ENCODE peak calls at places on chromosomes 16 and 17, in eight cellular contexts. D is substantia nigra; R is head of caudate nucleus; V is NCI-H526; I is SW480; G is HFFc6; C is stimulated activated naive CD4-positive, alpha-beta T cell; X is CD8-positive, alpha-beta memory T cell. S is an unnamed sample.
A peak's percentile ranks its signal among the peaks of the same experiment; 100 is the strongest.

GRCh38 chr16:83923581-83924365 is 24.9 kb downstream of the MLYCD start:
- DNase-seq in D (no peak), R (no peak), V (no peak), I (no peak), G (no peak), C (no peak), X (no peak), S (no peak)

GRCh38 chr16:21989141-21989540 is 11.8 kb downstream of the PDZD9 start:
- DNase-seq in D (no peak), R (no peak), V (no peak), I (no peak), G (peak; percentile 28), C (no peak), X (no peak), S (no peak)

GRCh38 chr17:50101346-50102163 is 6.4 kb downstream of the PDK2 start:
- DNase-seq in D (no peak), R (peak; percentile 56), V (no peak), I (peak; percentile 66), G (peak; percentile 28), C (no peak), X (no peak), S (no peak)

GRCh38 chr16:27290582-27290981 is 22.0 kb upstream of the NSMCE1 start:
- DNase-seq in D (no peak), R (no peak), V (no peak), I (no peak), G (no peak), C (no peak), X (no peak), S (no peak)

GRCh38 chr17:40483679-40484078 is 17.7 kb downstream of the TNS4 start:
- DNase-seq in D (no peak), R (no peak), V (no peak), I (no peak), G (no peak), C (no peak), X (no peak), S (no peak)

GRCh38 chr16:57446530-57447141 is 549 bp downstream of the CIAPIN1 start:
- DNase-seq in D (no peak), R (no peak), V (no peak), I (peak; percentile 63), G (peak; percentile 10), C (no peak), X (no peak), S (no peak)

GRCh38 chr17:49521521-49522185 is 26.6 kb downstream of the NGFR start:
- DNase-seq in D (no peak), R (no peak), V (no peak), I (no peak), G (no peak), C (no peak), X (no peak), S (no peak)

GRCh38 chr16:3562914-3563480 is 14.2 kb downstream of the NLRC3 start:
- DNase-seq in D (no peak), R (no peak), V (no peak), I (no peak), G (no peak), C (no peak), X (no peak), S (no peak)

GRCh38 chr17:18953231-18953728 is 1.3 kb downstream of the SLC5A10 start:
- DNase-seq in D (no peak), R (no peak), V (no peak), I (no peak), G (no peak), C (no peak), X (no peak), S (no peak)

GRCh38 chr16:85720319-85720637 is 30.6 kb downstream of the C16orf74 start:
- DNase-seq in D (no peak), R (no peak), V (no peak), I (peak; percentile 76), G (peak; percentile 5), C (no peak), X (no peak), S (no peak)

GRCh38 chr17:64202683-64203430 is 60.2 kb downstream of the TEX2 start:
- DNase-seq in D (peak; percentile 76), R (peak; percentile 70), V (no peak), I (peak; percentile 64), G (peak; percentile 81), C (no peak), X (no peak), S (no peak)

GRCh38 chr17:1769826-1770477 is 8.1 kb downstream of the SERPINF1 start:
- DNase-seq in D (no peak), R (no peak), V (peak; percentile 16), I (no peak), G (no peak), C (no peak), X (peak; percentile 32), S (no peak)

GRCh38 chr17:10055251-10055975 is 143.0 kb downstream of the GAS7 start:
- DNase-seq in D (no peak), R (no peak), V (no peak), I (no peak), G (no peak), C (no peak), X (no peak), S (no peak)

GRCh38 chr16:26382607-26383006 is 684.1 kb upstream of the C16orf82 start:
- DNase-seq in D (no peak), R (no peak), V (no peak), I (no peak), G (no peak), C (no peak), X (no peak), S (no peak)

GRCh38 chr17:16415031-16415924 is at the start of gene TRPV2:
- DNase-seq in D (peak; percentile 13), R (no peak), V (no peak), I (peak; percentile 50), G (no peak), C (no peak), X (peak; percentile 57), S (peak; percentile 31)

GRCh38 chr16:66205287-66206167 is 161.0 kb upstream of the CDH5 start:
- DNase-seq in D (no peak), R (no peak), V (peak; percentile 9), I (peak; percentile 42), G (no peak), C (no peak), X (no peak), S (no peak)

GRCh38 chr16:4283939-4284338 is 11.1 kb upstream of the TFAP4 start:
- DNase-seq in D (no peak), R (no peak), V (no peak), I (peak; percentile 25), G (peak; percentile 20), C (no peak), X (no peak), S (no peak)

GRCh38 chr16:21996923-21997692 is 3.8 kb downstream of the PDZD9 start:
- DNase-seq in D (no peak), R (no peak), V (no peak), I (no peak), G (no peak), C (no peak), X (no peak), S (no peak)

GRCh38 chr17:64781810-64782555 is 119.9 kb upstream of the SMURF2 start:
- DNase-seq in D (no peak), R (no peak), V (no peak), I (no peak), G (no peak), C (no peak), X (no peak), S (no peak)

GRCh38 chr17:4607773-4608187 is 23.5 kb downstream of the SMTNL2 start:
- DNase-seq in D (peak; percentile 32), R (no peak), V (no peak), I (no peak), G (peak; percentile 32), C (no peak), X (no peak), S (no peak)

GRCh38 chr16:27972500-27972899 is 91.0 kb downstream of the GSG1L start:
- DNase-seq in D (no peak), R (peak; percentile 50), V (peak; percentile 22), I (peak; percentile 59), G (peak; percentile 1), C (peak; percentile 5), X (peak; percentile 25), S (peak; percentile 10)

GRCh38 chr16:86099326-86099725 is 200.4 kb downstream of the IRF8 start:
- DNase-seq in D (no peak), R (no peak), V (no peak), I (no peak), G (no peak), C (no peak), X (no peak), S (no peak)

GRCh38 chr16:14056970-14057369 is 14.1 kb upstream of the MRTFB start:
- DNase-seq in D (no peak), R (no peak), V (no peak), I (no peak), G (peak; percentile 1), C (no peak), X (no peak), S (no peak)

GRCh38 chr17:34269969-34270368 is at the start of gene CCL7:
- DNase-seq in D (no peak), R (no peak), V (no peak), I (peak; percentile 31), G (peak; percentile 34), C (no peak), X (no peak), S (no peak)

GRCh38 chr17:50679008-50679544 is 28.6 kb downstream of the ANKRD40 start:
- DNase-seq in D (no peak), R (no peak), V (no peak), I (no peak), G (no peak), C (no peak), X (no peak), S (no peak)

GRCh38 chr17:82936768-82937171 is 96.9 kb upstream of the ZNF750 start:
- DNase-seq in D (no peak), R (peak; percentile 8), V (no peak), I (no peak), G (no peak), C (no peak), X (no peak), S (no peak)

GRCh38 chr16:67964477-67965131 is 3.8 kb downstream of the SLC12A4 start:
- DNase-seq in D (no peak), R (no peak), V (no peak), I (no peak), G (no peak), C (no peak), X (no peak), S (no peak)

GRCh38 chr17:76072149-76072858 is at the start of gene SRP68:
- DNase-seq in D (peak; percentile 95), R (peak; percentile 99), V (peak; percentile 78), I (peak; percentile 93), G (peak; percentile 91), C (peak; percentile 59), X (peak; percentile 76), S (peak; percentile 74)

GRCh38 chr17:69246726-69247375 is 18.2 kb upstream of the ABCA10 start:
- DNase-seq in D (no peak), R (no peak), V (no peak), I (peak; percentile 53), G (peak; percentile 39), C (no peak), X (peak; percentile 15), S (no peak)

GRCh38 chr16:67781548-67781921 is 24.8 kb downstream of the RANBP10 start:
- DNase-seq in D (no peak), R (no peak), V (no peak), I (no peak), G (no peak), C (no peak), X (peak; percentile 17), S (no peak)

GRCh38 chr17:75753514-75754377 is 11.2 kb downstream of the GALK1 start:
- DNase-seq in D (peak; percentile 69), R (peak; percentile 85), V (peak; percentile 29), I (no peak), G (peak; percentile 44), C (peak; percentile 54), X (peak; percentile 79), S (peak; percentile 60)

GRCh38 chr17:6437956-6438355 is 3.0 kb upstream of the AIPL1 start:
- DNase-seq in D (no peak), R (no peak), V (no peak), I (no peak), G (no peak), C (no peak), X (no peak), S (no peak)

GRCh38 chr17:68511671-68512246 is 471 bp upstream of the PRKAR1A start:
- DNase-seq in D (peak; percentile 81), R (peak; percentile 88), V (peak; percentile 90), I (peak; percentile 88), G (peak; percentile 63), C (peak; percentile 58), X (peak; percentile 85), S (peak; percentile 63)

GRCh38 chr17:54426287-54426886 is 474.3 kb upstream of the TOM1L1 start:
- DNase-seq in D (no peak), R (no peak), V (no peak), I (peak; percentile 20), G (no peak), C (no peak), X (no peak), S (no peak)